ENCODE peak calls at places on chromosomes 3 and 15, in seven cellular contexts. One of them, this sample, is unnamed.

GRCh38 chr15:89628301-89628700 is 27.0 kb downstream of the KIF7 start:
- DNase-seq in ovary: no peak
- DNase-seq in transverse colon: no peak
- DNase-seq in H1: no peak
- DNase-seq in HepG2: no peak
- DNase-seq in A549: no peak
- DNase-seq in sigmoid colon: no peak
- DNase-seq in this sample: no peak

GRCh38 chr15:34701536-34701935 is 53.3 kb downstream of the GJD2 start:
- DNase-seq in HepG2: no peak
- DNase-seq in transverse colon: no peak
- DNase-seq in sigmoid colon: no peak
- DNase-seq in ovary: no peak
- DNase-seq in H1: no peak
- DNase-seq in A549: no peak
- DNase-seq in this sample: no peak

GRCh38 chr3:46699846-46700523 is 1.2 kb upstream of the TMIE start:
- DNase-seq in A549: no peak
- DNase-seq in ovary: peak
- DNase-seq in HepG2: no peak
- DNase-seq in transverse colon: peak
- DNase-seq in sigmoid colon: peak
- DNase-seq in H1: no peak
- DNase-seq in this sample: peak

GRCh38 chr3:100268156-100268555 is 7.4 kb downstream of the TBC1D23 start:
- DNase-seq in HepG2: no peak
- DNase-seq in A549: no peak
- DNase-seq in transverse colon: no peak
- DNase-seq in H1: no peak
- DNase-seq in sigmoid colon: no peak
- DNase-seq in ovary: no peak
- DNase-seq in this sample: no peak

GRCh38 chr15:31261266-31262142 is 65.1 kb upstream of the KLF13 start:
- DNase-seq in transverse colon: no peak
- DNase-seq in H1: no peak
- DNase-seq in HepG2: no peak
- DNase-seq in sigmoid colon: peak
- DNase-seq in A549: no peak
- DNase-seq in ovary: no peak
- DNase-seq in this sample: no peak

GRCh38 chr3:88408935-88409334 is 259.2 kb downstream of the C3orf38 start:
- DNase-seq in H1: no peak
- DNase-seq in sigmoid colon: no peak
- DNase-seq in HepG2: no peak
- DNase-seq in transverse colon: no peak
- DNase-seq in A549: no peak
- DNase-seq in ovary: no peak
- DNase-seq in this sample: no peak

GRCh38 chr3:173584093-173584833 is 186.7 kb downstream of the NLGN1 start:
- DNase-seq in sigmoid colon: no peak
- DNase-seq in H1: no peak
- DNase-seq in ovary: no peak
- DNase-seq in A549: no peak
- DNase-seq in transverse colon: no peak
- DNase-seq in HepG2: no peak
- DNase-seq in this sample: no peak

GRCh38 chr3:8576841-8577553 is 67.6 kb downstream of the SSUH2 start:
- DNase-seq in A549: no peak
- DNase-seq in sigmoid colon: no peak
- DNase-seq in HepG2: no peak
- DNase-seq in transverse colon: peak
- DNase-seq in ovary: no peak
- DNase-seq in H1: no peak
- DNase-seq in this sample: no peak

GRCh38 chr15:74783072-74783807 is 1.4 kb downstream of the CSK start:
- DNase-seq in sigmoid colon: no peak
- DNase-seq in A549: no peak
- DNase-seq in ovary: no peak
- DNase-seq in HepG2: no peak
- DNase-seq in transverse colon: peak
- DNase-seq in H1: no peak
- DNase-seq in this sample: no peak

GRCh38 chr3:15180042-15180611 is 25.9 kb upstream of the CAPN7 start:
- DNase-seq in A549: no peak
- DNase-seq in ovary: no peak
- DNase-seq in H1: no peak
- DNase-seq in sigmoid colon: no peak
- DNase-seq in transverse colon: no peak
- DNase-seq in HepG2: no peak
- DNase-seq in this sample: no peak

GRCh38 chr3:50314816-50315215 is 7.7 kb downstream of the HYAL2 start:
- DNase-seq in HepG2: no peak
- DNase-seq in transverse colon: no peak
- DNase-seq in ovary: no peak
- DNase-seq in H1: no peak
- DNase-seq in sigmoid colon: no peak
- DNase-seq in A549: no peak
- DNase-seq in this sample: no peak

GRCh38 chr3:141124715-141125114 is 73.6 kb downstream of the SPSB4 start:
- DNase-seq in ovary: no peak
- DNase-seq in sigmoid colon: no peak
- DNase-seq in transverse colon: no peak
- DNase-seq in HepG2: no peak
- DNase-seq in H1: no peak
- DNase-seq in A549: no peak
- DNase-seq in this sample: no peak

GRCh38 chr3:21273256-21273999 is 477.6 kb downstream of the ZNF385D start:
- DNase-seq in sigmoid colon: no peak
- DNase-seq in HepG2: no peak
- DNase-seq in ovary: no peak
- DNase-seq in H1: no peak
- DNase-seq in A549: no peak
- DNase-seq in transverse colon: no peak
- DNase-seq in this sample: no peak

GRCh38 chr15:58147151-58147550 is 9.0 kb downstream of the AQP9 start:
- DNase-seq in A549: no peak
- DNase-seq in ovary: no peak
- DNase-seq in H1: no peak
- DNase-seq in sigmoid colon: no peak
- DNase-seq in HepG2: no peak
- DNase-seq in transverse colon: no peak
- DNase-seq in this sample: peak

GRCh38 chr3:126287536-126288181 is 69.5 kb downstream of the KLF15 start:
- DNase-seq in ovary: peak
- DNase-seq in transverse colon: peak
- DNase-seq in H1: peak
- DNase-seq in sigmoid colon: peak
- DNase-seq in HepG2: peak
- DNase-seq in A549: no peak
- DNase-seq in this sample: peak

GRCh38 chr3:157311633-157312365 is 124.9 kb upstream of the PTX3 start:
- DNase-seq in sigmoid colon: no peak
- DNase-seq in HepG2: no peak
- DNase-seq in transverse colon: no peak
- DNase-seq in A549: no peak
- DNase-seq in ovary: no peak
- DNase-seq in H1: no peak
- DNase-seq in this sample: no peak

GRCh38 chr3:130263708-130264107 is 81.8 kb upstream of the COL6A5 start:
- DNase-seq in H1: no peak
- DNase-seq in transverse colon: no peak
- DNase-seq in A549: no peak
- DNase-seq in sigmoid colon: no peak
- DNase-seq in ovary: no peak
- DNase-seq in HepG2: no peak
- DNase-seq in this sample: no peak

DNA sequence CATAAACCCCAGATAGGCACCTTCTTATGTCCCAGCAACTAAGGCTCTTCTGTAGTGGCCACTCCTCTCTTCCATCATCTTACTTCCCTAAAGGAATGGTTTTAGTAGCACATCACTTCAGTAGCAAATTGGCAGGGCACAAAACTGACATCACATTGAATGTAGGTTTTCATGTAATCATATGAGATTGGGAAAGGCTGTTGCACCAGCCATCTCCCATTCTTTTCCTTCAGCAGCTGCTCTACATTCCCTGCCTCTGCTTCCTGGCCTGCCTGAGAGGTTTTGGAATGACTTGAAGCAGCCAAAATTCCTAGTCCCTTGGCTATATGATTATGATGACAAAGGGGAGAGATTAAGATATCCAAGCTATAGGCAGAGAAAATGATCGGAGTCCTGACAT is 36.5 kb downstream of the NSUN3 start:
- DNase-seq in ovary: no peak
- DNase-seq in sigmoid colon: no peak
- DNase-seq in H1: no peak
- DNase-seq in transverse colon: no peak
- DNase-seq in A549: no peak
- DNase-seq in HepG2: no peak
- DNase-seq in this sample: no peak
- TF ChIP-seq EP300 in ovary: no peak
- TF ChIP-seq EP300 in sigmoid colon: no peak
- TF ChIP-seq EP300 in H1: no peak
- TF ChIP-seq EP300 in transverse colon: no peak
- TF ChIP-seq EP300 in A549: no peak
- TF ChIP-seq EP300 in HepG2: no peak
- TF ChIP-seq EP300 in this sample: no peak

DNA sequence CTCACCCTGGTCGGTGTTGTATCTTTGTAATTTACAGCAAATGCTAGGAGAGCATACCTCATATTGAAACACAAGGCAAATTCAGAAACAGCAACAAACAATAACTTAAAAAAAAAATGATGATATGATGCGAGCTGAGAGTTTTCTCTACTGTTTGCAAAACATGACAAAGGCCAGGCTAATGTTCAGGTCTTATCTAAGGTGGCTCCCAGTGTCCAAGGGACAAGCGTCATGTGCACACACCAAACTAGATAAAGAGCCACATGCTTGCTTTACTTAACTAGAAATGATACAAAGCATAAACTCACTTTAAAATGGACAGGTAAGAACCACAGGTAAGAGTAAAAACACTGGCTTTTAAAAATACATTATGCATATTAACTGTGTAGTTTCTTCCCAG is 375.9 kb downstream of the FOXP1 start:
- DNase-seq in A549: no peak
- DNase-seq in transverse colon: no peak
- DNase-seq in HepG2: peak
- DNase-seq in sigmoid colon: no peak
- DNase-seq in ovary: no peak
- DNase-seq in H1: no peak
- DNase-seq in this sample: no peak
- TF ChIP-seq EP300 in A549: no peak
- TF ChIP-seq EP300 in transverse colon: no peak
- TF ChIP-seq EP300 in HepG2: no peak
- TF ChIP-seq EP300 in sigmoid colon: no peak
- TF ChIP-seq EP300 in ovary: no peak
- TF ChIP-seq EP300 in H1: no peak
- TF ChIP-seq EP300 in this sample: no peak

GRCh38 chr15:59242649-59243048 is 36.0 kb downstream of the LDHAL6B start:
- DNase-seq in sigmoid colon: no peak
- DNase-seq in H1: no peak
- DNase-seq in transverse colon: no peak
- DNase-seq in ovary: no peak
- DNase-seq in HepG2: no peak
- DNase-seq in A549: no peak
- DNase-seq in this sample: no peak

GRCh38 chr15:59237854-59238252 is 31.2 kb downstream of the LDHAL6B start:
- DNase-seq in transverse colon: no peak
- DNase-seq in A549: no peak
- DNase-seq in ovary: no peak
- DNase-seq in H1: no peak
- DNase-seq in HepG2: no peak
- DNase-seq in sigmoid colon: no peak
- DNase-seq in this sample: no peak

GRCh38 chr15:59236394-59236793 is 29.8 kb downstream of the LDHAL6B start:
- DNase-seq in HepG2: peak
- DNase-seq in A549: no peak
- DNase-seq in sigmoid colon: no peak
- DNase-seq in H1: no peak
- DNase-seq in transverse colon: no peak
- DNase-seq in ovary: no peak
- DNase-seq in this sample: no peak

GRCh38 chr15:59232476-59232875 is 25.8 kb downstream of the LDHAL6B start:
- DNase-seq in H1: no peak
- DNase-seq in sigmoid colon: no peak
- DNase-seq in transverse colon: no peak
- DNase-seq in A549: no peak
- DNase-seq in HepG2: no peak
- DNase-seq in ovary: no peak
- DNase-seq in this sample: no peak

DNA sequence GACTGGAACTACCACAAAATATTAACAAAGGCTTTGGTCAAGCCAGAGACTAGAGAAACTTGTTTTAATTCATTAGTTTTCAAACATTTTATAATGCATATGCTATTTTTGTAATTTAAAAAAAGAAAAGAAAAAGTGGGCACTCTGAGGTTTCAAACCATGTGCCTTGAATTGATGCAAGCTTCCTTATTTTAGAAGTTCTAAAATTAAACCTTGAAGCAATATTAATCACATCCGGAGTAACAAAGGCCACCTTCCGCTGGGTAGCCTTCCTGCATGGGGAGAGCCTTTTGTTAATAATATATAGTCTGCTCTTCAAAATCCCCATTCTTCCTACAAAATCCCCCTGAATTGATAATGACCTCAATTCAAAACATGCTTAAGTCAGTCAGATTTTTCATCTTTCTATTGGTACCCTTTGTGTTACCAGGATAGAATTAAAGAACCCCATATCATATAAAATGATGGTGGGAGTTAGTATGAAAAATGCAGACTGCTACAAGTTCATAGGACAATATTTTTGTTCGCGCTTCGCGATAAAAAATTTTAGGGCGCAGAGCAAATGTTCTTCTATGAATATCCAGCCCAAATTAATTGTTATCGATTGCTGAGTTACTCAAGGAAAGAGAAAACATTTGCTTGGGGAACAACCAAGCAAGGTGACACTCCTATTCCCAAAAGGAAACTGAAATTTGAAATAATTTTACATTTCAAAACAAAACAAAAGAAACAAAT is 30.6 kb downstream of the LDHAL6B start:
- DNase-seq in HepG2: no peak
- DNase-seq in ovary: no peak
- DNase-seq in A549: no peak
- DNase-seq in transverse colon: no peak
- DNase-seq in sigmoid colon: no peak
- DNase-seq in H1: no peak
- DNase-seq in this sample: no peak
- TF ChIP-seq EP300 in HepG2: no peak
- TF ChIP-seq EP300 in ovary: no peak
- TF ChIP-seq EP300 in A549: no peak
- TF ChIP-seq EP300 in transverse colon: no peak
- TF ChIP-seq EP300 in sigmoid colon: no peak
- TF ChIP-seq EP300 in H1: no peak
- TF ChIP-seq EP300 in this sample: no peak

DNA sequence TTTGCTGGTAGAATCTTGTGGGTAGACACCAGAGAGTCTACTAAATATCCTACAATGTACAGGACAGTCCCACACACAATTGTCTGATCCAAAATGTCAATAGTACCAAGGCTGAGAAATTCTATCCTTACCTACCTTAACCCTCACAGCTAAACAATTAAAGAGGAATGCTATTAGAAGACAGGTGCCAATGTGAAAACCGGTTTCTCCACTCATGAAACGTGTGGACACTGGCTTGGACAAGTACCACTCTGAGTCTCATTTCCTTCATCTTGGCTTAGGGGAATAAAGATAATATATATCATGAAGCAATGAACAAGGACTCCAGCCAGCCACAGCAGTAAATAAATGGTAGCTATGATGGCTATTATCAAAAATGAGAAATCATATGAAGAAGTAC is 90.2 kb downstream of the RFTN1 start:
- DNase-seq in sigmoid colon: no peak
- DNase-seq in transverse colon: no peak
- DNase-seq in H1: no peak
- DNase-seq in ovary: no peak
- DNase-seq in A549: no peak
- DNase-seq in HepG2: no peak
- DNase-seq in this sample: no peak
- TF ChIP-seq EP300 in sigmoid colon: no peak
- TF ChIP-seq EP300 in transverse colon: no peak
- TF ChIP-seq EP300 in H1: no peak
- TF ChIP-seq EP300 in ovary: no peak
- TF ChIP-seq EP300 in A549: no peak
- TF ChIP-seq EP300 in HepG2: no peak
- TF ChIP-seq EP300 in this sample: no peak

This sample was measured in tibial nerve.